ENCODE peak calls at places on chromosomes 11 and 22, in ten cellular contexts. K is thoracic aorta; X is CD4-positive, alpha-beta T cell; A is epithelial cell of esophagus; B is mucosa of descending colon; T is A549; M is cardiac muscle cell; Q is retinal pigment epithelial cell; L is cardiac fibroblast; J is BJ. Y is an unnamed sample.
A peak's percentile ranks its signal among the peaks of the same experiment; 100 is the strongest.

GRCh38 chr11:117538256-117538655 is 210.6 kb downstream of the CEP164 start:
- DNase-seq in K (no peak), X (no peak), A (no peak), B (peak; percentile 38), T (no peak), M (no peak), Q (no peak), L (no peak), J (no peak), Y (no peak)

GRCh38 chr11:76682681-76683080 is 12.1 kb upstream of the LRRC32 start:
- DNase-seq in K (no peak), X (no peak), A (no peak), B (no peak), T (no peak), M (no peak), Q (no peak), L (no peak), J (no peak), Y (no peak)

GRCh38 chr22:29270475-29271271 is 2.6 kb downstream of the EWSR1 start:
- DNase-seq in K (no peak), X (no peak), A (peak; percentile 23), B (no peak), T (no peak), M (no peak), Q (no peak), L (peak; percentile 33), J (no peak), Y (no peak)

GRCh38 chr11:61021661-61022212 is 50.3 kb downstream of the CD6 start:
- DNase-seq in K (no peak), X (peak; percentile 93), A (peak; percentile 38), B (peak; percentile 90), T (no peak), M (no peak), Q (no peak), L (no peak), J (no peak), Y (no peak)

GRCh38 chr11:87840786-87841185 is 334.5 kb downstream of the RAB38 start:
- DNase-seq in K (no peak), X (no peak), A (peak; percentile 57), B (no peak), T (no peak), M (no peak), Q (peak; percentile 35), L (no peak), J (no peak), Y (no peak)

GRCh38 chr11:110160016-110160415 is 66.8 kb downstream of the ZC3H12C start:
- DNase-seq in K (no peak), X (no peak), A (no peak), B (no peak), T (no peak), M (no peak), Q (no peak), L (no peak), J (no peak), Y (no peak)

GRCh38 chr11:72684236-72684912 is 10.2 kb upstream of the PDE2A start:
- DNase-seq in K (peak; percentile 21), X (peak; percentile 35), A (peak; percentile 74), B (no peak), T (peak; percentile 97), M (peak; percentile 76), Q (no peak), L (peak; percentile 58), J (no peak), Y (peak; percentile 71)

GRCh38 chr11:99601179-99601578 is 580.4 kb downstream of the CNTN5 start:
- DNase-seq in K (no peak), X (no peak), A (no peak), B (no peak), T (no peak), M (no peak), Q (no peak), L (no peak), J (no peak), Y (no peak)

GRCh38 chr22:40334899-40335298 is 11.4 kb upstream of the ADSL start:
- DNase-seq in K (no peak), X (no peak), A (no peak), B (no peak), T (no peak), M (no peak), Q (no peak), L (no peak), J (no peak), Y (peak; percentile 26)

GRCh38 chr11:114440121-114440860 is 1.0 kb downstream of the REXO2 start:
- DNase-seq in K (no peak), X (no peak), A (no peak), B (no peak), T (no peak), M (peak; percentile 20), Q (no peak), L (peak; percentile 35), J (no peak), Y (no peak)

GRCh38 chr11:68380786-68381622 is 68.6 kb downstream of the LRP5 start:
- DNase-seq in K (no peak), X (no peak), A (no peak), B (no peak), T (peak; percentile 35), M (no peak), Q (no peak), L (peak; percentile 67), J (no peak), Y (no peak)
- TF ChIP-seq CTCF in K (no peak), X (no peak), A (no peak), B (no peak), T (no peak), M (no peak), Q (no peak), L (no peak), J (no peak), Y (no peak)

DNA sequence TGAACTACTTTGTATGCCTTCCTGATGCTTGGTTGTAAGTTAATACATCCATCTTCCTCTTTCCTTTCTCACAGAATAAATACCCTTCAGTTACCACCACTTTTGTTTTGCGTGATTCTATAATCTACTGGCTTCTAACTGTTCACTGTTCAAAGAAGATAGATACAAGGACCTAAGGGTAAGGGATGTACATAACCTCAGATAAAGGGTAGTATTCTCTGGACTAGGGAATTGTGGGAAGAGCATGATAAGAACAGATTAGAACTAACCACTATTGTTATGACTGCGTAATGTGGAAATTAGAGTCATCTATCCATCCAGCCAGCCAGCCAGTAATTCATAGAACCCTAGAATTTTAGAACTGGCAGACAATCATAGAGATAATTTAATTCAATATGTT is 36.4 kb downstream of the MAP6 start:
- DNase-seq in K (no peak), X (no peak), A (no peak), B (no peak), T (no peak), M (no peak), Q (no peak), L (no peak), J (no peak), Y (no peak)
- TF ChIP-seq CTCF in K (no peak), X (no peak), A (no peak), B (no peak), T (no peak), M (no peak), Q (no peak), L (no peak), J (no peak), Y (no peak)

DNA sequence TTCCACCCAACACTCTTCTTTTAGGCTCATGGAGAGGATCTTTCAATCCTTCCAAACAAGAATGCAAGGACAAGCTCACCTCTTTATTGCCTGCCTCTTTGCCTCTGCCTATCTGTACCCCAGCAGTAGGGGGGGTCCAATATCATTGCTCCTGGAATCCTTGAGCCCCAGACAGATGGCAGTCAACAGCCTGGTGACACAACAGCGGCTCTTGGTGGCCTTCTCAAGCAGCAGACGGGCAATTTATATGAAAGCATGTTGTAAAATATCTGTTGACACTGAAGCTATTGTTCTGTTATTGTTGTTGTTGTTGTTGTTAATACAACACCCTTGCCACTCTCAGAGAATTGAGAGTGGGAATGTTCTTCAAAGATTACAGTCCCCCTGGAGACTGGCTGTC is 480.0 kb upstream of the CADM1 start:
- DNase-seq in K (no peak), X (no peak), A (no peak), B (no peak), T (no peak), M (no peak), Q (no peak), L (no peak), J (no peak), Y (peak; percentile 48)
- TF ChIP-seq CTCF in K (no peak), X (no peak), A (no peak), B (no peak), T (no peak), M (no peak), Q (no peak), L (no peak), J (no peak), Y (peak; percentile 32)

GRCh38 chr22:38699784-38700183 is 959 bp downstream of the JOSD1 start:
- DNase-seq in K (no peak), X (no peak), A (peak; percentile 39), B (no peak), T (no peak), M (no peak), Q (no peak), L (peak; percentile 66), J (no peak), Y (no peak)
- TF ChIP-seq CTCF in K (no peak), X (no peak), A (no peak), B (no peak), T (no peak), M (no peak), Q (no peak), L (peak; percentile 15), J (peak; percentile 17), Y (no peak)

DNA sequence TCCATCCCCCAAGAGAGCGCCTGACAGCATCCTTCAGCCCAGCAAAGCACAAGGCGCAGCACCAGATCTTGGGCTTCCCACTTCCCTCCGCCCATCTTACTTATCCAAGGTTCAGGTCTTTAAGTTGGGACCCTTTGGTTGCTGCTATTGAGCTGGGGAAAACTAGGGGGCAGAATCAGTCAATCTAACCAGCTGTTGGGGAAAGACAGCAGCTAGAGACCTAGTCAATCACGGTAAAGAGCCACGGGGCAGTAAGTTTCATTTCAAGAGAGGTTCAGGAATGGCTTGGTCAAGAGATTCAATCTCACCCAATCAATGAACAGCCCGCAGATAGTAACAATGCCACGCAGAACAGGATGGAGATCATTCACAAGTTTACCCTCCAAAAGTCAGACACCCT is 1.7 kb downstream of the ABTB2 start:
- DNase-seq in K (no peak), X (no peak), A (no peak), B (no peak), T (no peak), M (no peak), Q (no peak), L (no peak), J (no peak), Y (peak; percentile 21)
- TF ChIP-seq CTCF in K (no peak), X (no peak), A (no peak), B (no peak), T (peak; percentile 20), M (no peak), Q (peak; percentile 10), L (no peak), J (no peak), Y (no peak)

DNA sequence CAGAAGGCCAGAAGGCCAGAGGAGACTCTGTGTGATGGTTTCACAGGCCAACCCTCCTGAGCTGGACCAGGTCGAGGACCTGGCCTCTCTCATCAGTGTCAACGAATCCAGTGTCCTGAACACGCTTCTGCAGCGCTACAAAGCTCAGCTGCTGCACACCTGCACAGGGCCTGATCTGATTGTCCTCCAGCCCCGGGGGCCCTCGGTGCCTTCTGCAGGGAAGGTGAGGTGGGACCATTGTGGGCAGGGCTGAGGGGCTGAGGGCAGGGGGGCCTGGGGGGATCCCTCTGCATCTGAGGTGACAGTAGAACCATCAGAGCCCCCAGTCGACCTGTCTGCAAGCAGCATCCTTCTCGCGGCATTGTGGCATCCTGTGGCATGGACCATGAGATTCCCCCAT is 30.3 kb downstream of the MYO18B start:
- DNase-seq in K (no peak), X (no peak), A (no peak), B (no peak), T (no peak), M (no peak), Q (no peak), L (no peak), J (no peak), Y (no peak)
- TF ChIP-seq CTCF in K (no peak), X (no peak), A (no peak), B (no peak), T (no peak), M (no peak), Q (no peak), L (no peak), J (no peak), Y (no peak)

Y was measured in GM12865.